ENCODE peak calls at places on chromosomes 2 and 18, in five cellular contexts. I is AG04449, B is BE2C, U is neural crest cell, K is tibial artery. O is an unnamed sample.
A peak's percentile ranks its signal among the peaks of the same experiment; 100 is the strongest.

GRCh38 chr2:197399887-197400540 is 34.8 kb downstream of the SF3B1 start:
- DNase-seq in I (no peak), B (no peak), U (no peak), K (no peak), O (no peak)

GRCh38 chr2:206378835-206379234 is 64.5 kb upstream of the ADAM23 start:
- DNase-seq in I (no peak), B (no peak), U (no peak), K (no peak), O (no peak)

GRCh38 chr18:70659026-70659726 is 370.3 kb downstream of the SOCS6 start:
- DNase-seq in I (no peak), B (no peak), U (no peak), K (no peak), O (no peak)

GRCh38 chr2:54047076-54047475 is 68.3 kb upstream of the ACYP2 start:
- DNase-seq in I (no peak), B (no peak), U (no peak), K (no peak), O (no peak)

GRCh38 chr18:68763082-68763481 is 34.8 kb upstream of the CCDC102B start:
- DNase-seq in I (no peak), B (no peak), U (no peak), K (no peak), O (no peak)

GRCh38 chr2:241339839-241340471 is 16.1 kb upstream of the FARP2 start:
- DNase-seq in I (no peak), B (no peak), U (no peak), K (no peak), O (no peak)

GRCh38 chr2:23628926-23629325 is 243.9 kb downstream of the KLHL29 start:
- DNase-seq in I (no peak), B (no peak), U (no peak), K (no peak), O (no peak)

GRCh38 chr2:101479328-101479727 is 4.4 kb upstream of the RFX8 start:
- DNase-seq in I (no peak), B (no peak), U (no peak), K (no peak), O (no peak)

GRCh38 chr18:11994708-11995444 is 13.6 kb downstream of the IMPA2 start:
- DNase-seq in I (no peak), B (no peak), U (no peak), K (no peak), O (no peak)

GRCh38 chr2:41741951-41742563 is 305.8 kb upstream of the PKDCC start:
- DNase-seq in I (no peak), B (no peak), U (no peak), K (no peak), O (no peak)

GRCh38 chr18:29892960-29893558 is 1149.5 kb downstream of the DSC3 start:
- DNase-seq in I (no peak), B (no peak), U (no peak), K (no peak), O (no peak)

GRCh38 chr2:5981241-5982055 is 289.3 kb downstream of the SOX11 start:
- DNase-seq in I (no peak), B (peak; percentile 38), U (peak; percentile 40), K (no peak), O (peak; percentile 77)

GRCh38 chr18:48319796-48320638 is 89.2 kb downstream of the ZBTB7C start:
- DNase-seq in I (peak; percentile 5), B (no peak), U (no peak), K (no peak), O (no peak)

GRCh38 chr18:58697131-58697530 is 25.9 kb downstream of the MALT1 start:
- DNase-seq in I (no peak), B (no peak), U (no peak), K (no peak), O (no peak)

GRCh38 chr2:145379934-145380333 is 860.0 kb upstream of the ZEB2 start:
- DNase-seq in I (no peak), B (no peak), U (no peak), K (no peak), O (no peak)

GRCh38 chr2:24512404-24512803 is 21.4 kb downstream of the NCOA1 start:
- DNase-seq in I (no peak), B (no peak), U (no peak), K (no peak), O (no peak)

GRCh38 chr18:604771-605170 is 8.0 kb downstream of the CLUL1 start:
- DNase-seq in I (no peak), B (no peak), U (no peak), K (no peak), O (no peak)

GRCh38 chr18:76801567-76802505 is 20.5 kb upstream of the ZNF236 start:
- DNase-seq in I (no peak), B (peak; percentile 64), U (peak; percentile 57), K (peak; percentile 52), O (peak; percentile 69)

GRCh38 chr2:3637692-3638455 is 20.1 kb upstream of the ALLC start:
- DNase-seq in I (no peak), B (no peak), U (no peak), K (peak; percentile 13), O (no peak)

GRCh38 chr2:70182689-70183088 is 8.1 kb downstream of the C2orf42 start:
- DNase-seq in I (no peak), B (no peak), U (no peak), K (no peak), O (no peak)

GRCh38 chr2:27281855-27282559 is at the start of gene TRIM54:
- DNase-seq in I (no peak), B (no peak), U (no peak), K (no peak), O (no peak)

GRCh38 chr2:1170241-1170640 is 219.6 kb downstream of the SNTG2 start:
- DNase-seq in I (no peak), B (no peak), U (no peak), K (no peak), O (no peak)

GRCh38 chr2:74740395-74741075 is 86.5 kb downstream of the SEMA4F start:
- DNase-seq in I (peak; percentile 94), B (peak; percentile 50), U (no peak), K (peak; percentile 56), O (no peak)

GRCh38 chr2:54770676-54771075 is 47.2 kb downstream of the EML6 start:
- DNase-seq in I (no peak), B (no peak), U (no peak), K (no peak), O (no peak)

GRCh38 chr2:200618590-200619021 is 32.8 kb downstream of the AOX1 start:
- DNase-seq in I (peak; percentile 45), B (peak; percentile 19), U (no peak), K (no peak), O (no peak)
- TF ChIP-seq CTCF in I (peak; percentile 36), B (peak; percentile 31), U (no peak), K (no peak), O (no peak)

GRCh38 chr2:152755029-152755428 is 36.6 kb downstream of the ARL6IP6 start:
- DNase-seq in I (no peak), B (peak; percentile 25), U (no peak), K (no peak), O (peak; percentile 72)
- TF ChIP-seq CTCF in I (peak; percentile 32), B (peak; percentile 15), U (peak; percentile 58), K (no peak), O (peak; percentile 54)

GRCh38 chr2:238290079-238290478 is 1.7 kb upstream of the PER2 start:
- DNase-seq in I (no peak), B (no peak), U (no peak), K (peak; percentile 32), O (no peak)

GRCh38 chr2:238289574-238289973 is 1.2 kb upstream of the PER2 start:
- DNase-seq in I (no peak), B (no peak), U (no peak), K (peak; percentile 17), O (no peak)

GRCh38 chr2:238286987-238287386 is 1.4 kb downstream of the PER2 start:
- DNase-seq in I (no peak), B (no peak), U (no peak), K (no peak), O (no peak)

GRCh38 chr2:238287702-238288649 is at the start of gene PER2:
- DNase-seq in I (peak; percentile 69), B (peak; percentile 62), U (no peak), K (peak; percentile 71), O (no peak)

DNA sequence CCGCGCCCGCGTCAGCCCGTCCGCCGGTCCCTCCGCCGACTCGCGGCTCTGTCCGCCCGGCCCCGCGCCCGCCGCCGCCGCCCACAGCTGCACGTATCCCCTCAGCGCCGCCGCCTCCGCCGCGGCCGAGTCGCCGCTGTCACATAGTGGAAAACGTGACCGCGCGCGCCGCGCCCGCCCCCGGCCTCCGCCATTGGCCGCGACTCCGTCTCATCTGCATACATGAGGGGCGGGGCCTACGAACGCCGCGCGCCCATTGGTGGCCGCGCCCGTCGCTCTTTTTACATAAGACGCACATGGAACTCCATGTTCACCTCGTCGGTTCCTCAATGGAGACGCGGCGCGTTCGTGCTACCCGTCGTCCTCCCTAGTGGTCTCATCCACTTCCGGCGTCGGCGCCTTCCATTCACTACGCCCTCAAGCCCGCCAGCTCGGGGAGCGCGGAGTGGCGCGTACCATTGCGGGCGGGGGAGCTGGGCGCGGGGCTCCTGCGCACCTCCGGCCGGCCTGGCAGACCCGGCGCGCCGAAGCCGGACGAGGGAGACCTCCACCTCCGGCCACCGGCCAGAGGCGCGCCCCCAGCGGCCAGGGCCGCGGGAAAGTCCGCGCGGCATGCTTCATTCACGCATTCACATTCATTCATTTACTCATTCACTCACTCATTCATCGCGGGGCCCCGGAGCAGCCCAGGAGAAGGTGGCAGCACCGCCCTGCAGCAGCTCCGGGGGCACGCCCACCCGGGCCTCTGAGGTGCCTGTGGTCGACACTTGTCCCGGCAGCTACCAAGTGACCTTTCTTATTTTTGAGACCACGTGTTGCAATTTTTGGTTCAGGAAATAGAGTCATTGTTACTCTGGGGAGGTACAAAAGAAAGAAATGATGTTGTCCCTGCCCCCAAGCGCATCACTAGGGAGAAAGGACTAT is 502 bp upstream of the PER2 start:
- DNase-seq in I (peak; percentile 88), B (peak; percentile 99), U (peak; percentile 96), K (peak; percentile 99), O (peak; percentile 96)
- TF ChIP-seq CTCF in I (peak; percentile 43), B (peak; percentile 9), U (peak; percentile 54), K (peak; percentile 19), O (peak; percentile 42)

GRCh38 chr2:135570884-135571283 is 39.6 kb downstream of the R3HDM1 start:
- DNase-seq in I (no peak), B (no peak), U (no peak), K (no peak), O (no peak)

DNA sequence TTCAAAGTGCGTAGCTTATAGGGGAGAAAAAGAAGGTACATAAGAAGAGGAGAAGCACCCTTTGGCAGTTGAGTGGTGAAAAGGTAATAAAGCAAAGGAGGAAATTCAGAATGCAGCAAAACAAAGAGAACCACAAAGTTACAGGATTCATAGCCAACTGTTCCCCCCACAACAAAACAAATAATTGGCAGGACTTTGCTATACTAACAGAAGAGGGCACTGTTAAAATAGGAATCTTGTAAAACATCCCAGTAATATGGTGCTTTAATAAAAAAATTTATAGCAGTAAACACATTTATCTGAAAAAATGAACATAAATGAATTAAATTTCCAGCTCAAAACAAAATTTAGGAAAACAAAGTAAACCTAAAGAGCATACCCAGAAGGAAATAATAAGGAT is 42.3 kb downstream of the R3HDM1 start:
- DNase-seq in I (no peak), B (no peak), U (no peak), K (no peak), O (no peak)
- TF ChIP-seq CTCF in I (no peak), B (no peak), U (peak; percentile 17), K (no peak), O (no peak)

O was measured in glutamatergic neuron.